ENCODE peak calls at places on chromosomes 4 and X, in four cellular contexts. Y, Q, L and I are unnamed samples.
A peak's percentile ranks its signal among the peaks of the same experiment; 100 is the strongest.

GRCh38 chr4:148023782-148024181 is 291.9 kb downstream of the ARHGAP10 start:
- DNase-seq in Y (no peak), L (no peak), Q (peak; percentile 25), I (no peak)

GRCh38 chr4:183260491-183261151 is 59.5 kb downstream of the CLDN22 start:
- DNase-seq in L (no peak), Q (no peak), Y (no peak), I (no peak)

GRCh38 chr4:10529891-10530786 is 72.9 kb upstream of the ZNF518B start:
- DNase-seq in Y (no peak), Q (no peak), L (peak; percentile 16), I (peak; percentile 91)

GRCh38 chr4:128379860-128380259 is 92.2 kb upstream of the PGRMC2 start:
- DNase-seq in Y (no peak), Q (peak; percentile 42), L (peak; percentile 42), I (peak; percentile 60)

GRCh38 chr4:52889354-52889753 is 27.2 kb downstream of the RASL11B start:
- DNase-seq in Y (no peak), Q (no peak), L (no peak), I (no peak)

GRCh38 chr4:143336828-143337599 is at the start of gene GAB1:
- DNase-seq in Y (no peak), Q (peak; percentile 74), L (peak; percentile 75), I (peak; percentile 82)

GRCh38 chrX:46381630-46382029 is 163.6 kb downstream of the ZNF674 start:
- DNase-seq in Q (peak; percentile 29), L (no peak), Y (no peak), I (peak; percentile 28)

GRCh38 chr4:53601251-53601764 is 10.0 kb upstream of the LNX1 start:
- DNase-seq in Q (no peak), L (no peak), Y (no peak), I (peak; percentile 28)

GRCh38 chr4:152509595-152510209 is 26.2 kb downstream of the FBXW7 start:
- DNase-seq in L (no peak), Y (no peak), Q (no peak), I (no peak)

GRCh38 chr4:168421671-168422070 is 58.6 kb downstream of the DDX60L start:
- DNase-seq in Y (no peak), Q (peak; percentile 8), L (peak; percentile 39), I (peak; percentile 65)

GRCh38 chr4:633406-633805 is 8.0 kb downstream of the PDE6B start:
- DNase-seq in Y (no peak), Q (no peak), L (no peak), I (no peak)

DNA sequence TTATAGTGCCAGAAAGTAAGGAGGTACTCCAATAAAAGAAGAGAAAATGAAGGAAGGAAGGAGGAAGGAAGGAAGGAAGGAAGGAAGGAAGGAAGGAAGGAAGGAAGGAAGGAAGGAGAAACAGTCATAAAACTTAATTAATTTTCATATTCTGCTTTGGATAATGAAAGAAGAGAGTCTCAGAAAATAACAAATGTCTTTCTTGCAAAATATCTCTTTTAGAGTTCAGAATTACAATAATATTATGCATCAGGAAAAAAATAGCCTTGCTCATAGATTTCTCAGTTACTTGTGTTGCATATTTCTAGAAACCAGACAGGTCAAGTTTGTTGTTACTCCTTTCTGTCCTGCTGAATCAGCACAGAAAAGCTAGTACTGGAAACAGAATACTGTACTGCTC is 130.1 kb upstream of the DKK2 start:
- DNase-seq in Y (no peak), L (no peak), Q (no peak), I (no peak)
- H3K4me3 ChIP-seq in Y (no peak overlapping the region), L (no peak overlapping the region), Q (no peak overlapping the region), I (no peak overlapping the region)

GRCh38 chr4:32145987-32146386 is 1425.8 kb downstream of the PCDH7 start:
- DNase-seq in Q (no peak), Y (no peak), L (no peak), I (no peak)

GRCh38 chr4:32142075-32142474 is 1421.9 kb downstream of the PCDH7 start:
- DNase-seq in Q (no peak), Y (no peak), L (peak; percentile 5), I (peak; percentile 17)

GRCh38 chr4:32148120-32148666 is 1428.0 kb downstream of the PCDH7 start:
- DNase-seq in Y (no peak), Q (peak; percentile 14), L (peak; percentile 88), I (peak; percentile 91)

DNA sequence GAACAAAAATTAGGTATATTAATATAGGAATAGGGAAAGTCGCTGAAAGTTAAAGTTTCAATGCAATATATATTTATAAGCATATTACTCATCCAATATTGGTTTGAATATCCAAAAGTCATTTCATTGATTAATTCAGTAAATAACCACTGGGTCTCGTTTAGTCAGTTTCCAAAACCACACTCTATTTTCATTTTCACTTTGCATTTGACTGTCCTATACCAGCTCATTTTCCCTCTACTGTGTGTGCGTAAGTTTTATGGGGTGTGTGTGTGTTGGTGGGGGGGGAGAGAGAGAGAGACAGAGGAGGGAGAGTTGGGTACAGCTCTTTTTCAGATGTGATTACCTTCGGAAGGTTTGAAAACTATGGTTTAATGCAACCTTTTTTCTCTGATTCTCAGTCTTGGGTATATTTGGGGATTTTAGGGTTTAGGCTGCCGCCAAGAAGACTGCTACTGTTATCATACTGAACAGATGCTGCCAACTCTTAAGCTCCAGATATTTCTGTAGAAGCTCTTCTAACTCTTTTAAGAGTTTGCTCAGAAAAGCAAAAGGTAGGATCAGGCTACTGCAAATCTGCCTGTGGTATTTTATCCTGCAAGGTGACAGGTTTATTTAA is 1427.4 kb downstream of the PCDH7 start:
- DNase-seq in Q (no peak), Y (no peak), L (no peak), I (no peak)
- H3K4me3 ChIP-seq in Q (no peak overlapping the region), Y (no peak overlapping the region), L (no peak overlapping the region), I (peak overlapping the region; percentile 6)

GRCh38 chrX:56029188-56029587 is 203.0 kb upstream of the KLF8 start:
- DNase-seq in L (no peak), Y (no peak), Q (no peak), I (no peak)

GRCh38 chrX:56029691-56030090 is 202.5 kb upstream of the KLF8 start:
- DNase-seq in Y (no peak), Q (no peak), L (no peak), I (no peak)

GRCh38 chrX:56026816-56027215 is 205.3 kb upstream of the KLF8 start:
- DNase-seq in L (no peak), Y (no peak), Q (no peak), I (no peak)

GRCh38 chrX:56031409-56031808 is 200.7 kb upstream of the KLF8 start:
- DNase-seq in Y (no peak), L (no peak), Q (no peak), I (no peak)

GRCh38 chrX:56025872-56026571 is 206.1 kb upstream of the KLF8 start:
- DNase-seq in Y (no peak), Q (no peak), L (no peak), I (no peak)
- H3K4me3 ChIP-seq in Y (no peak overlapping the region), Q (no peak overlapping the region), L (no peak overlapping the region), I (no peak overlapping the region)

DNA sequence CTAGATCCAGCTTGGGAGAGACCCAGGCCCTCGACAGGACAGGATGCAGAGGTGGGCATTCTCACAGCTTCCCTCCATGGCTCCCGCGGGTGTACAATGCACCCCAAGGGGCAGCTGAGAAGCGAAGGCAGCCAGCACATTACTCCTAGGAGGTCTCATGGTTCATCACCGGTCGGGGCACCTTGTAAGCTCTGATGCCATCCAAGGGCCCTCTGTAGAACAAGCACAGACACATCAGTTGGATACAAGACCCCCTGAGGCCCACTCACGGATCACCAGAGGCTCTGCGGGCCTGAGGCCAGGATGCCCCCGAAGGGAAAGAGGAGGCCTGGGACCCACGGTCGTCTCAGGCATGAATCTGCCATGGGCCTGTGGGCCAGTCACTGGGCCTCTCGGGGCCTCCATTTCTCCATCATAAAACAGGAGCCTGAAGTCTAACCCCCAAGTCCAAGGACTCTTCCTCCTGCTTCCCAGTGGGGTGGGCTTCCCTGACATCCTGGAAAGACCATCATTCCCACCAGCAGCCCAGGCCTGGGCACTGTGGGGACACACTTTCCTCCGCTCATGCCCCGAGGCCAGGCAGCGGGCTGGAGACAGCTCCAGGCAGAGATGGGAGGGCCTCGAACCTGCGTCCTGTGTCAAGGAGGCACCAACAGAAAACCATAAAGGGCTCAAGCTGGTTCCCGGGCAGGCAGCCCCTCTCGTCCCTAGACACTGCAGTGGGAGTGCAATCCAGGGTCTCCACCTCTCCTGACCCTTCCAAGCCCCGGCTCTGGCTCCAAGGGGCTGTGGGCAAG is 20.1 kb downstream of the HMX1 start:
- DNase-seq in L (no peak), Y (no peak), Q (no peak), I (no peak)
- H3K4me3 ChIP-seq in L (no peak overlapping the region), Y (no peak overlapping the region), Q (no peak overlapping the region), I (no peak overlapping the region)